ENCODE peak calls at places on chromosomes 3 and 15, in seven cellular contexts. One of them, this sample, is unnamed.

GRCh38 chr3:142896201-142896755 is 7.4 kb upstream of the PCOLCE2 start:
- DNase-seq in activated CD8-positive, alpha-beta T cell treated with anti-CD3 and anti-CD28 coated beads for 36 hours: no peak
- DNase-seq in kidney glomerular epithelial cell: no peak
- DNase-seq in mammary epithelial cell: peak
- DNase-seq in progenitor cell of endocrine pancreas: no peak
- DNase-seq in GF-D8: no peak
- DNase-seq in NCI-H1092: no peak
- DNase-seq in this sample: no peak

GRCh38 chr15:63947228-63947627 is 99.1 kb downstream of the DAPK2 start:
- DNase-seq in activated CD8-positive, alpha-beta T cell treated with anti-CD3 and anti-CD28 coated beads for 36 hours: no peak
- DNase-seq in mammary epithelial cell: no peak
- DNase-seq in GF-D8: no peak
- DNase-seq in kidney glomerular epithelial cell: no peak
- DNase-seq in NCI-H1092: no peak
- DNase-seq in progenitor cell of endocrine pancreas: no peak
- DNase-seq in this sample: no peak

GRCh38 chr3:186986811-186987210 is 56.5 kb downstream of the ST6GAL1 start:
- DNase-seq in mammary epithelial cell: no peak
- DNase-seq in kidney glomerular epithelial cell: no peak
- DNase-seq in GF-D8: no peak
- DNase-seq in activated CD8-positive, alpha-beta T cell treated with anti-CD3 and anti-CD28 coated beads for 36 hours: no peak
- DNase-seq in NCI-H1092: no peak
- DNase-seq in progenitor cell of endocrine pancreas: no peak
- DNase-seq in this sample: no peak

GRCh38 chr3:44104668-44105321 is 136.9 kb upstream of the TOPAZ1 start:
- DNase-seq in mammary epithelial cell: peak
- DNase-seq in NCI-H1092: no peak
- DNase-seq in kidney glomerular epithelial cell: peak
- DNase-seq in activated CD8-positive, alpha-beta T cell treated with anti-CD3 and anti-CD28 coated beads for 36 hours: peak
- DNase-seq in GF-D8: no peak
- DNase-seq in progenitor cell of endocrine pancreas: no peak
- DNase-seq in this sample: peak

GRCh38 chr15:60358935-60359672 is 38.7 kb downstream of the ANXA2 start:
- DNase-seq in NCI-H1092: peak
- DNase-seq in progenitor cell of endocrine pancreas: no peak
- DNase-seq in activated CD8-positive, alpha-beta T cell treated with anti-CD3 and anti-CD28 coated beads for 36 hours: no peak
- DNase-seq in kidney glomerular epithelial cell: no peak
- DNase-seq in mammary epithelial cell: no peak
- DNase-seq in GF-D8: no peak
- DNase-seq in this sample: no peak

GRCh38 chr3:196611761-196612483 is 27.6 kb upstream of the NRROS start:
- DNase-seq in progenitor cell of endocrine pancreas: no peak
- DNase-seq in GF-D8: peak
- DNase-seq in NCI-H1092: no peak
- DNase-seq in kidney glomerular epithelial cell: no peak
- DNase-seq in mammary epithelial cell: no peak
- DNase-seq in activated CD8-positive, alpha-beta T cell treated with anti-CD3 and anti-CD28 coated beads for 36 hours: no peak
- DNase-seq in this sample: no peak

GRCh38 chr3:112303811-112304325 is 9.9 kb upstream of the SLC9C1 start:
- DNase-seq in NCI-H1092: no peak
- DNase-seq in mammary epithelial cell: no peak
- DNase-seq in activated CD8-positive, alpha-beta T cell treated with anti-CD3 and anti-CD28 coated beads for 36 hours: peak
- DNase-seq in GF-D8: no peak
- DNase-seq in progenitor cell of endocrine pancreas: no peak
- DNase-seq in kidney glomerular epithelial cell: no peak
- DNase-seq in this sample: no peak

GRCh38 chr3:194469977-194470376 is 16.8 kb downstream of the ATP13A3 start:
- DNase-seq in activated CD8-positive, alpha-beta T cell treated with anti-CD3 and anti-CD28 coated beads for 36 hours: no peak
- DNase-seq in progenitor cell of endocrine pancreas: no peak
- DNase-seq in kidney glomerular epithelial cell: no peak
- DNase-seq in NCI-H1092: no peak
- DNase-seq in GF-D8: no peak
- DNase-seq in mammary epithelial cell: no peak
- DNase-seq in this sample: no peak

GRCh38 chr3:9248232-9249191 is 934 bp downstream of the SRGAP3 start:
- DNase-seq in kidney glomerular epithelial cell: peak
- DNase-seq in GF-D8: no peak
- DNase-seq in NCI-H1092: peak
- DNase-seq in mammary epithelial cell: peak
- DNase-seq in progenitor cell of endocrine pancreas: no peak
- DNase-seq in activated CD8-positive, alpha-beta T cell treated with anti-CD3 and anti-CD28 coated beads for 36 hours: no peak
- DNase-seq in this sample: no peak

GRCh38 chr3:52527039-52527731 is 6.5 kb downstream of the NT5DC2 start:
- DNase-seq in progenitor cell of endocrine pancreas: no peak
- DNase-seq in GF-D8: no peak
- DNase-seq in NCI-H1092: no peak
- DNase-seq in activated CD8-positive, alpha-beta T cell treated with anti-CD3 and anti-CD28 coated beads for 36 hours: no peak
- DNase-seq in mammary epithelial cell: no peak
- DNase-seq in kidney glomerular epithelial cell: no peak
- DNase-seq in this sample: no peak

GRCh38 chr3:136075816-136076215 is 110.3 kb downstream of the PPP2R3A start:
- DNase-seq in activated CD8-positive, alpha-beta T cell treated with anti-CD3 and anti-CD28 coated beads for 36 hours: no peak
- DNase-seq in progenitor cell of endocrine pancreas: no peak
- DNase-seq in NCI-H1092: no peak
- DNase-seq in GF-D8: peak
- DNase-seq in kidney glomerular epithelial cell: no peak
- DNase-seq in mammary epithelial cell: no peak
- DNase-seq in this sample: no peak

GRCh38 chr3:128076783-128077624 is 24.8 kb downstream of the SEC61A1 start:
- DNase-seq in NCI-H1092: no peak
- DNase-seq in activated CD8-positive, alpha-beta T cell treated with anti-CD3 and anti-CD28 coated beads for 36 hours: peak
- DNase-seq in GF-D8: peak
- DNase-seq in progenitor cell of endocrine pancreas: peak
- DNase-seq in mammary epithelial cell: no peak
- DNase-seq in kidney glomerular epithelial cell: no peak
- DNase-seq in this sample: no peak

GRCh38 chr15:60696523-60696859 is 217.5 kb upstream of the ICE2 start:
- DNase-seq in mammary epithelial cell: no peak
- DNase-seq in kidney glomerular epithelial cell: no peak
- DNase-seq in progenitor cell of endocrine pancreas: no peak
- DNase-seq in GF-D8: no peak
- DNase-seq in activated CD8-positive, alpha-beta T cell treated with anti-CD3 and anti-CD28 coated beads for 36 hours: no peak
- DNase-seq in NCI-H1092: no peak
- DNase-seq in this sample: no peak

GRCh38 chr3:174440350-174440716 is 418.8 kb upstream of the NAALADL2 start:
- DNase-seq in activated CD8-positive, alpha-beta T cell treated with anti-CD3 and anti-CD28 coated beads for 36 hours: no peak
- DNase-seq in NCI-H1092: peak
- DNase-seq in mammary epithelial cell: no peak
- DNase-seq in progenitor cell of endocrine pancreas: no peak
- DNase-seq in kidney glomerular epithelial cell: peak
- DNase-seq in GF-D8: no peak
- DNase-seq in this sample: no peak

GRCh38 chr15:74253276-74253921 is 17.3 kb downstream of the CCDC33 start:
- DNase-seq in progenitor cell of endocrine pancreas: no peak
- DNase-seq in mammary epithelial cell: no peak
- DNase-seq in GF-D8: no peak
- DNase-seq in NCI-H1092: no peak
- DNase-seq in kidney glomerular epithelial cell: no peak
- DNase-seq in activated CD8-positive, alpha-beta T cell treated with anti-CD3 and anti-CD28 coated beads for 36 hours: no peak
- DNase-seq in this sample: no peak

GRCh38 chr3:33440328-33440577 is at the start of gene UBP1:
- DNase-seq in kidney glomerular epithelial cell: no peak
- DNase-seq in progenitor cell of endocrine pancreas: peak
- DNase-seq in GF-D8: no peak
- DNase-seq in mammary epithelial cell: no peak
- DNase-seq in NCI-H1092: no peak
- DNase-seq in activated CD8-positive, alpha-beta T cell treated with anti-CD3 and anti-CD28 coated beads for 36 hours: no peak
- DNase-seq in this sample: no peak

GRCh38 chr3:132253262-132253878 is 63.8 kb upstream of the ACP3 start:
- DNase-seq in mammary epithelial cell: peak
- DNase-seq in activated CD8-positive, alpha-beta T cell treated with anti-CD3 and anti-CD28 coated beads for 36 hours: peak
- DNase-seq in kidney glomerular epithelial cell: peak
- DNase-seq in progenitor cell of endocrine pancreas: no peak
- DNase-seq in GF-D8: peak
- DNase-seq in NCI-H1092: no peak
- DNase-seq in this sample: peak

GRCh38 chr15:57947781-57948180 is 117.7 kb downstream of the ALDH1A2 start:
- DNase-seq in mammary epithelial cell: no peak
- DNase-seq in activated CD8-positive, alpha-beta T cell treated with anti-CD3 and anti-CD28 coated beads for 36 hours: no peak
- DNase-seq in kidney glomerular epithelial cell: no peak
- DNase-seq in progenitor cell of endocrine pancreas: no peak
- DNase-seq in NCI-H1092: no peak
- DNase-seq in GF-D8: no peak
- DNase-seq in this sample: no peak

GRCh38 chr3:157071744-157072525 is 88.0 kb downstream of the CCNL1 start:
- DNase-seq in activated CD8-positive, alpha-beta T cell treated with anti-CD3 and anti-CD28 coated beads for 36 hours: no peak
- DNase-seq in NCI-H1092: no peak
- DNase-seq in kidney glomerular epithelial cell: no peak
- DNase-seq in mammary epithelial cell: no peak
- DNase-seq in GF-D8: no peak
- DNase-seq in progenitor cell of endocrine pancreas: no peak
- DNase-seq in this sample: no peak

GRCh38 chr15:86919581-86919980 is 839.9 kb downstream of the AGBL1 start:
- DNase-seq in NCI-H1092: no peak
- DNase-seq in progenitor cell of endocrine pancreas: no peak
- DNase-seq in activated CD8-positive, alpha-beta T cell treated with anti-CD3 and anti-CD28 coated beads for 36 hours: no peak
- DNase-seq in GF-D8: no peak
- DNase-seq in kidney glomerular epithelial cell: no peak
- DNase-seq in mammary epithelial cell: no peak
- DNase-seq in this sample: no peak

GRCh38 chr3:119769394-119770149 is 12.3 kb upstream of the NR1I2 start:
- DNase-seq in kidney glomerular epithelial cell: peak
- DNase-seq in mammary epithelial cell: no peak
- DNase-seq in activated CD8-positive, alpha-beta T cell treated with anti-CD3 and anti-CD28 coated beads for 36 hours: no peak
- DNase-seq in progenitor cell of endocrine pancreas: no peak
- DNase-seq in NCI-H1092: no peak
- DNase-seq in GF-D8: no peak
- DNase-seq in this sample: no peak

GRCh38 chr3:49721861-49722781 is 1.6 kb downstream of the GMPPB start:
- DNase-seq in progenitor cell of endocrine pancreas: peak
- DNase-seq in mammary epithelial cell: no peak
- DNase-seq in kidney glomerular epithelial cell: no peak
- DNase-seq in activated CD8-positive, alpha-beta T cell treated with anti-CD3 and anti-CD28 coated beads for 36 hours: no peak
- DNase-seq in NCI-H1092: no peak
- DNase-seq in GF-D8: no peak
- DNase-seq in this sample: no peak

GRCh38 chr3:196321162-196321561 is 3.1 kb upstream of the DYNLT2B start:
- DNase-seq in GF-D8: no peak
- DNase-seq in NCI-H1092: no peak
- DNase-seq in mammary epithelial cell: no peak
- DNase-seq in kidney glomerular epithelial cell: no peak
- DNase-seq in progenitor cell of endocrine pancreas: no peak
- DNase-seq in activated CD8-positive, alpha-beta T cell treated with anti-CD3 and anti-CD28 coated beads for 36 hours: no peak
- DNase-seq in this sample: no peak

GRCh38 chr3:185070491-185071335 is 82.1 kb downstream of the C3orf70 start:
- DNase-seq in kidney glomerular epithelial cell: no peak
- DNase-seq in NCI-H1092: no peak
- DNase-seq in mammary epithelial cell: peak
- DNase-seq in activated CD8-positive, alpha-beta T cell treated with anti-CD3 and anti-CD28 coated beads for 36 hours: no peak
- DNase-seq in progenitor cell of endocrine pancreas: no peak
- DNase-seq in GF-D8: no peak
- DNase-seq in this sample: no peak

GRCh38 chr15:62299541-62299940 is 134.5 kb upstream of the C2CD4B start:
- DNase-seq in progenitor cell of endocrine pancreas: no peak
- DNase-seq in NCI-H1092: no peak
- DNase-seq in mammary epithelial cell: no peak
- DNase-seq in activated CD8-positive, alpha-beta T cell treated with anti-CD3 and anti-CD28 coated beads for 36 hours: no peak
- DNase-seq in kidney glomerular epithelial cell: no peak
- DNase-seq in GF-D8: no peak
- DNase-seq in this sample: no peak

GRCh38 chr3:13584427-13584891 is 35.5 kb downstream of the FBLN2 start:
- DNase-seq in NCI-H1092: no peak
- DNase-seq in GF-D8: no peak
- DNase-seq in mammary epithelial cell: no peak
- DNase-seq in progenitor cell of endocrine pancreas: no peak
- DNase-seq in kidney glomerular epithelial cell: no peak
- DNase-seq in activated CD8-positive, alpha-beta T cell treated with anti-CD3 and anti-CD28 coated beads for 36 hours: no peak
- DNase-seq in this sample: no peak

GRCh38 chr3:36992806-36993325 is at the start of gene EPM2AIP1:
- DNase-seq in activated CD8-positive, alpha-beta T cell treated with anti-CD3 and anti-CD28 coated beads for 36 hours: no peak
- DNase-seq in kidney glomerular epithelial cell: no peak
- DNase-seq in progenitor cell of endocrine pancreas: peak
- DNase-seq in NCI-H1092: no peak
- DNase-seq in mammary epithelial cell: no peak
- DNase-seq in GF-D8: no peak
- DNase-seq in this sample: no peak

This sample was measured in mucosa of gallbladder.